ENCODE peak calls at places on chromosomes 6 and 20, in five cellular contexts. Q is cardiac fibroblast, J is transverse colon, R is AG04450, S is HFF-Myc. A is an unnamed sample.

GRCh38 chr6:63493557-63493956 is 78.7 kb upstream of the LOC128125822 start:
- DNase-seq in Q (no peak), J (no peak), R (no peak), S (no peak), A (no peak)

GRCh38 chr6:8182857-8183256 is 80.5 kb upstream of the EEF1E1 start:
- DNase-seq in Q (no peak), J (no peak), R (no peak), S (no peak), A (no peak)

GRCh38 chr6:157708933-157709332 is 114.1 kb upstream of the SNX9 start:
- DNase-seq in Q (no peak), J (no peak), R (no peak), S (no peak), A (no peak)

GRCh38 chr20:10094566-10095173 is 59.9 kb downstream of the ANKEF1 start:
- DNase-seq in Q (peak; percentile 31), J (no peak), R (no peak), S (no peak), A (no peak)

GRCh38 chr6:138800377-138801150 is 4.7 kb downstream of the ECT2L start:
- DNase-seq in Q (no peak), J (no peak), R (no peak), S (no peak), A (no peak)

GRCh38 chr6:147245693-147246092 is 41.5 kb downstream of the STXBP5 start:
- DNase-seq in Q (no peak), J (no peak), R (no peak), S (no peak), A (no peak)

GRCh38 chr6:36686668-36687513 is 8.4 kb downstream of the CDKN1A start:
- DNase-seq in Q (no peak), J (no peak), R (no peak), S (no peak), A (no peak)

GRCh38 chr20:62482136-62482833 is 6.5 kb upstream of the GATA5 start:
- DNase-seq in Q (no peak), J (no peak), R (no peak), S (no peak), A (no peak)

GRCh38 chr20:38660429-38660828 is 58.8 kb downstream of the ARHGAP40 start:
- DNase-seq in Q (no peak), J (no peak), R (no peak), S (no peak), A (no peak)

GRCh38 chr6:91464718-91465117 is 877.8 kb upstream of the MAP3K7 start:
- DNase-seq in Q (no peak), J (no peak), R (no peak), S (no peak), A (no peak)

GRCh38 chr6:110320307-110320706 is 37.8 kb downstream of the METTL24 start:
- DNase-seq in Q (no peak), J (no peak), R (no peak), S (no peak), A (no peak)

GRCh38 chr20:34762031-34762555 is 57.9 kb downstream of the TP53INP2 start:
- DNase-seq in Q (no peak), J (no peak), R (no peak), S (no peak), A (no peak)

DNA sequence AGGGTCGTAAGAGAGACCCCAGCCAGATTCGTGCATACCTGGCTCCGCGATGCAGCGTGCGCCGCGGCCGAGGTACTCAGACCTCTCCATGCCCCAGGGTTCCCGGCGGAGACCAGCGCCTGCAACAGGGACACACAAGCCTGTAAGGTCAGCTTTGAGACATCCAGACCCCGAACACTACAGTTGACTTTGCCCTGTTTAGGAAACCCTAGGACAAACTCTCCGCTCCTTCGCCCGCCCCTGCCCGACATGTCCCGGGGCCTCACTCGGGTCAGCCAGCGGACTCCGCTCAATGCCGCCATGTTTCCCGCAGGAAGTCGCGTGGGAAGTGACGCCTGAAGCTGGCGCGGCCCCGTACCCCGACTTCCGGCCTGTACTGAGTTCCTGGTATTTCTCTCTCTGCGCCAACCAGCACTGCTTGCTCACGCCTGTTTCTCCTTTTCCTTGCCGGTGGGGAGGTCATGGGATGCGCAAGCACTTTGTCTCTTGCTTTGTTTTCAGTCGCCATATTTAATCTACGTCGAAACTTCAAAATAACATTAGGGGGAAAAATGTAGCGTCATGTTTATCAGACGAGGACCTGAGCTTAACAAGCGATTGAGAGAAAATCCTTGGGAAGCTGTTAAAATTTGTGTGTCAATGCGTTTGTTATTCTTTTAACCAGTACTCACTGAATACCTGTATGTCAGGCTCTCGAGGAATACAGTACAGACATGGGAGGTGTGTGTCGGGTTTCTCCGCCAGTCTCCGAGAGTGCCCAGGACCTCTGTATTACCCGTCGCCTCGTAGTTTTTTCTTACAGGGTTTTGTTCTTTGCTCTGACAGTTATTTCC is at the start of gene IDH3B:
- DNase-seq in Q (peak; percentile 93), J (peak; percentile 94), R (peak; percentile 84), S (peak; percentile 80), A (peak; percentile 49)
- H3K4me3 ChIP-seq in Q (peak within 1 kb of the TSS; percentile 100), J (peak within 1 kb of the TSS; percentile 72), R (peak within 1 kb of the TSS; percentile 98), S (peak within 1 kb of the TSS; percentile 100), A (peak within 1 kb of the TSS; percentile 95)

DNA sequence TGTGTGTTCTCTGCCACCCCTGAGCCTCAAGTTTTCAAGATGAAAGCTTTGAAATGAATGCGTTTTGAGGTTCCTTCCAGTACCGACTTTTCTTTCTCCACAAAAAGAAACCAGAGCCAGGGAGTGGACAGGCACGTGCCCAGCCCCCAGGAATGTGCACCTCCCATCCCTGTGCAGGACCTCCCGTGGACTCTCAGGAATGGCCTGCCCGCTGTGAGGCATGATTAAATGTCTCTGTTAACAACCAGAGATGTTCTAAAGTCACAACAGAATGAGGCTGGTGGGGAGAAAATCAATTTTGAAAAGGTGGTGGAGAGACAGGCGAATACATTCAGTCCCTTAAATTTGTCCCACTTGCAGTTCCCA is 1.5 kb downstream of the TGM3 start:
- DNase-seq in Q (no peak), J (no peak), R (no peak), S (no peak), A (no peak)
- H3K4me3 ChIP-seq in Q (no peak overlapping the region), J (no peak overlapping the region), R (no peak overlapping the region), S (no peak overlapping the region), A (no peak overlapping the region)

DNA sequence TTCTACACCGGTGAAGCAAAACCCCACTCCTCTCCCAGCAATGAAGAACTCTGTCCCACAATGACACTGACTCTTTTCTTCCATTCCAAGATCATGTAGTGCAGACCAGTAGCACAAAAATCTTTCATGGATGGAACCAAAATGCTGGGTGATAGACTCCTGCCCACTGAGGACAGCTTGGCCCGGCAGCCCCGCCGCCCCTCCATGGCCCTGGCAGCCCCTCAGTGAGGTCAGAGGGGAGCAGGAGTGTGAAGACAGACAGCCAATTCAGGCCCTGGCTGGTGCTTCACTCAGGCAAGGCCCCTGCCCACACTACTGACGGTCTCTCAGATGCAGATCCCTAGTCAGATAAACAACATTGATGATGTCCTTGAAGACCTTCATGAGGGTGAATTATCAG is 131.9 kb upstream of the SYNDIG1 start:
- DNase-seq in Q (no peak), J (no peak), R (no peak), S (no peak), A (no peak)
- H3K4me3 ChIP-seq in Q (no peak overlapping the region), J (no peak overlapping the region), R (no peak overlapping the region), S (no peak overlapping the region), A (no peak overlapping the region)

GRCh38 chr6:41561386-41561785 is 15.2 kb downstream of the FOXP4 start:
- DNase-seq in Q (no peak), J (no peak), R (no peak), S (no peak), A (no peak)

GRCh38 chr6:41562633-41562975 is 16.4 kb downstream of the FOXP4 start:
- DNase-seq in Q (no peak), J (no peak), R (no peak), S (no peak), A (no peak)

GRCh38 chr6:41559655-41560439 is 13.7 kb downstream of the FOXP4 start:
- DNase-seq in Q (no peak), J (no peak), R (no peak), S (no peak), A (no peak)

GRCh38 chr6:41561931-41562632 is 15.9 kb downstream of the FOXP4 start:
- DNase-seq in Q (no peak), J (no peak), R (no peak), S (no peak), A (no peak)

DNA sequence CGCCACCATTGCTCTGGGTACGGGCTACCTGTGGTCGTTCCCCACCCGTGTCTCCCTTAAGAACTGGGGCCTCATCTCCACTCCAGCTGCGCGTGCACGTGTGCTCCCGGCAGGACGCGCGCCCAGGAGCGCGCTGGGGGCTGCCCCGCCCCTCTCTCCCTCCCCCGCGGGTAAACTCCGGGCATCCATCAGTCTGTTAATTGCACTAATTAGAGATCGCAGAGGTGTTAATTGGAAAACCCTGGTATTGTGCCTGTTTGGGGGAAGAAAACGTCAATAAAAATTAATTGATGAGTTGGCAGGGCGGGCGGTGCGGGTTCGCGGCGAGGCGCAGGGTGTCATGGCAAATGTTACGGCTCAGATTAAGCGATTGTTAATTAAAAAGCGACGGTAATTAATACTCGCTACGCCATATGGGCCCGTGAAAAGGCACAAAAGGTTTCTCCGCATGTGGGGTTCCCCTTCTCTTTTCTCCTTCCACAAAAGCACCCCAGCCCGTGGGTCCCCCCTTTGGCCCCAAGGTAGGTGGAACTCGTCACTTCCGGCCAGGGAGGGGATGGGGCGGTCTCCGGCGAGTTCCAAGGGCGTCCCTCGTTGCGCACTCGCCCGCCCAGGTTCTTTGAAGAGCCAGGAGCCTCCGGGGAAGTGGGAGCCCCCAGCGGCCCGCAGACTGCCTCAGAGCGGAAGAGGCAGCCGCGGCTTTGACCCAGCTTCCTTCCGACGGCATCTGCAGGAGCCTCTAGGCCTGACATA is 14.4 kb downstream of the FOXP4 start:
- DNase-seq in Q (peak; percentile 39), J (peak; percentile 77), R (no peak), S (no peak), A (no peak)
- H3K4me3 ChIP-seq in Q (peak overlapping the region; percentile 48), J (peak overlapping the region; percentile 26), R (no peak overlapping the region), S (peak overlapping the region; percentile 17), A (peak overlapping the region; percentile 46)

DNA sequence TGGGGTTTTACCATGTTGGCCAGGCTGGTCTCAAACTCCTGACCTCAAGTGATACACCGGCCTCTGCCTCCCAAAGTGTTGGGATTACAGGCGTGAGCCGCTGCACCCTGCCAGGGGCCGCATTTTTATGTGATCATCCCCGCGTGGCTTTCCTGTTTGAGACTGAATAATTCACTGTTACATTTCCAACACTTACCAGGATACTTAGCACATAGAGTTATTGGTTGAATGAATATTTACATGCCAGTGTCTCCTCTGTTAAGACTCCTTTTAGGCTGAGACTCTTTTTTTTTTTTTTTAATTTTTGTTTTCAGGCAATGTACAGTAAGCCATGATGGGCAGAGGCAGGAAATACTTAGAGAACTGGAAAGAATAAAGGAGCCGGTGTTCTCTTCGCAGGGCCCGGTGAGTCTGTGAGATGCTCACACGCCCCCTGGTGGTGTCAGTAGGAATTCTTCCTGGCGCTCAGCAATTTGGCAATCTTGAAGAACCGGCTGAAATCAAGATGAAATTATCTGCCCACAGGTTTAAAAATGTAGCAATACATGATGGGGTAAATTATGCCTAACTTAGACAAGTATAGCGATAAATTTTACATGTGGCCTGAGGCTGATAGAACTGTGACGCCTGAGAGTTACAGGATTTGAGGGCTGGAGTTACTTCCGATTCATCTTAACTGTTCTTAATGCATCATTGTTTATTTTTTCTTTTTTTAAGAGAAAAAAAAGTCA is 7.6 kb upstream of the RNF114 start:
- DNase-seq in Q (peak; percentile 91), J (peak; percentile 88), R (peak; percentile 73), S (peak; percentile 66), A (peak; percentile 56)
- H3K4me3 ChIP-seq in Q (no peak overlapping the region), J (no peak overlapping the region), R (peak overlapping the region; percentile 18), S (no peak overlapping the region), A (no peak overlapping the region)

A was measured in AG04449.